ENCODE peak calls at places on chromosomes 2 and 18, in ten cellular contexts. B is HCT116, G is breast epithelium, L is neural progenitor cell, D is A549, R is fibroblast of lung, I is Karpas-422, V is mammary epithelial cell, C is GM23248, Y is body of pancreas. Q is an unnamed sample. For H3K4me1, the result is how much of the 10 kb centered on the place peaks cover.

GRCh38 chr18:48851563-48851962 is 99.2 kb downstream of the SMAD7 start:
- DNase-seq in B (no peak), G (no peak), L (no peak), D (no peak), R (peak), I (no peak), V (no peak), C (no peak), Y (peak), Q (peak)

GRCh38 chr2:8692783-8693768 is 11.2 kb downstream of the ID2 start:
- DNase-seq in B (no peak), G (no peak), L (peak), D (peak), R (peak), I (peak), V (peak), C (no peak), Y (no peak), Q (peak)

GRCh38 chr2:114010001-114010400 is 120.1 kb downstream of the ACTR3 start:
- DNase-seq in B (no peak), G (no peak), L (no peak), D (no peak), R (peak), I (no peak), V (peak), C (peak), Y (no peak), Q (no peak)

GRCh38 chr2:128435576-128436497 is 117.2 kb upstream of the HS6ST1 start:
- DNase-seq in B (no peak), G (no peak), L (no peak), D (no peak), R (no peak), I (no peak), V (no peak), C (no peak), Y (no peak), Q (no peak)

GRCh38 chr2:111624401-111625156 is 259.4 kb downstream of the ANAPC1 start:
- DNase-seq in B (no peak), G (no peak), L (no peak), D (no peak), R (peak), I (no peak), V (peak), C (peak), Y (no peak), Q (no peak)

GRCh38 chr2:73716518-73717250 is 20.5 kb downstream of the TPRKB start:
- DNase-seq in B (no peak), G (no peak), L (no peak), D (no peak), R (peak), I (no peak), V (no peak), C (no peak), Y (peak), Q (peak)

GRCh38 chr2:40316631-40317030 is 135.3 kb downstream of the SLC8A1 start:
- DNase-seq in B (no peak), G (no peak), L (no peak), D (no peak), R (no peak), I (no peak), V (peak), C (peak), Y (no peak), Q (no peak)

GRCh38 chr18:46133534-46133933 is 29.3 kb downstream of the HAUS1 start:
- DNase-seq in B (no peak), G (no peak), L (no peak), D (no peak), R (no peak), I (no peak), V (no peak), C (no peak), Y (no peak), Q (no peak)

GRCh38 chr2:63494968-63495367 is 93.3 kb downstream of the WDPCP start:
- DNase-seq in B (no peak), G (no peak), L (no peak), D (no peak), R (no peak), I (peak), V (no peak), C (no peak), Y (no peak), Q (no peak)

GRCh38 chr2:11127791-11128190 is 27.5 kb upstream of the SLC66A3 start:
- DNase-seq in B (no peak), G (no peak), L (no peak), D (no peak), R (no peak), I (no peak), V (no peak), C (no peak), Y (no peak), Q (peak)

GRCh38 chr2:56860991-56861390 is 677.2 kb downstream of the CCDC85A start:
- DNase-seq in B (no peak), G (no peak), L (no peak), D (no peak), R (no peak), I (no peak), V (no peak), C (no peak), Y (no peak), Q (no peak)

GRCh38 chr2:219551412-219551811 is 7.6 kb downstream of the TMEM198 start:
- DNase-seq in B (no peak), G (no peak), L (peak), D (no peak), R (peak), I (no peak), V (peak), C (peak), Y (peak), Q (peak)

GRCh38 chr2:236980961-236981360 is 104.7 kb upstream of the COPS8 start:
- DNase-seq in B (no peak), G (no peak), L (no peak), D (no peak), R (no peak), I (no peak), V (peak), C (no peak), Y (no peak), Q (no peak)

GRCh38 chr2:169828141-169828811 is 1.0 kb downstream of the UBR3 start:
- DNase-seq in B (no peak), G (no peak), L (peak), D (no peak), R (peak), I (peak), V (peak), C (peak), Y (peak), Q (no peak)

GRCh38 chr2:146068051-146068450 is 1548.1 kb upstream of the ZEB2 start:
- DNase-seq in B (no peak), G (no peak), L (no peak), D (no peak), R (peak), I (no peak), V (no peak), C (no peak), Y (no peak), Q (no peak)

GRCh38 chr2:135164431-135164830 is 112.3 kb downstream of the RAB3GAP1 start:
- DNase-seq in B (no peak), G (no peak), L (no peak), D (no peak), R (peak), I (no peak), V (peak), C (peak), Y (no peak), Q (no peak)

GRCh38 chr2:127094509-127095366 is 12.2 kb downstream of the BIN1 start:
- DNase-seq in B (no peak), G (no peak), L (peak), D (peak), R (peak), I (no peak), V (no peak), C (peak), Y (peak), Q (peak)

GRCh38 chr2:172323256-172323655 is 104.1 kb upstream of the ITGA6 start:
- DNase-seq in B (no peak), G (no peak), L (no peak), D (no peak), R (peak), I (no peak), V (peak), C (peak), Y (no peak), Q (no peak)

GRCh38 chr2:101388232-101388631 is 929 bp upstream of the CREG2 start:
- DNase-seq in B (no peak), G (no peak), L (no peak), D (no peak), R (peak), I (no peak), V (peak), C (peak), Y (no peak), Q (no peak)

GRCh38 chr2:1808921-1809551 is 64.7 kb upstream of the PXDN start:
- DNase-seq in B (no peak), G (no peak), L (no peak), D (no peak), R (peak), I (no peak), V (no peak), C (peak), Y (no peak), Q (no peak)

GRCh38 chr2:98455494-98455976 is 10.9 kb downstream of the INPP4A start:
- DNase-seq in B (no peak), G (no peak), L (no peak), D (no peak), R (peak), I (peak), V (no peak), C (peak), Y (no peak), Q (no peak)

GRCh38 chr18:8379187-8379941 is 229.9 kb upstream of the RAB12 start:
- DNase-seq in B (no peak), G (no peak), L (no peak), D (no peak), R (no peak), I (no peak), V (no peak), C (no peak), Y (no peak), Q (no peak)

GRCh38 chr2:71223767-71224333 is 3.1 kb downstream of the PAIP2B start:
- DNase-seq in B (peak), G (peak), L (peak), D (peak), R (peak), I (peak), V (peak), C (peak), Y (peak), Q (no peak)

GRCh38 chr2:54240515-54241219 is 15.4 kb downstream of the TSPYL6 start:
- DNase-seq in B (no peak), G (no peak), L (peak), D (no peak), R (peak), I (no peak), V (peak), C (peak), Y (peak), Q (no peak)

GRCh38 chr18:26746284-26747130 is 119.0 kb downstream of the AQP4 start:
- DNase-seq in B (no peak), G (no peak), L (no peak), D (no peak), R (peak), I (no peak), V (no peak), C (peak), Y (no peak), Q (no peak)

GRCh38 chr2:128491845-128492244 is 173.2 kb upstream of the HS6ST1 start:
- DNase-seq in B (no peak), G (no peak), L (no peak), D (no peak), R (no peak), I (no peak), V (no peak), C (no peak), Y (no peak), Q (no peak)

DNA sequence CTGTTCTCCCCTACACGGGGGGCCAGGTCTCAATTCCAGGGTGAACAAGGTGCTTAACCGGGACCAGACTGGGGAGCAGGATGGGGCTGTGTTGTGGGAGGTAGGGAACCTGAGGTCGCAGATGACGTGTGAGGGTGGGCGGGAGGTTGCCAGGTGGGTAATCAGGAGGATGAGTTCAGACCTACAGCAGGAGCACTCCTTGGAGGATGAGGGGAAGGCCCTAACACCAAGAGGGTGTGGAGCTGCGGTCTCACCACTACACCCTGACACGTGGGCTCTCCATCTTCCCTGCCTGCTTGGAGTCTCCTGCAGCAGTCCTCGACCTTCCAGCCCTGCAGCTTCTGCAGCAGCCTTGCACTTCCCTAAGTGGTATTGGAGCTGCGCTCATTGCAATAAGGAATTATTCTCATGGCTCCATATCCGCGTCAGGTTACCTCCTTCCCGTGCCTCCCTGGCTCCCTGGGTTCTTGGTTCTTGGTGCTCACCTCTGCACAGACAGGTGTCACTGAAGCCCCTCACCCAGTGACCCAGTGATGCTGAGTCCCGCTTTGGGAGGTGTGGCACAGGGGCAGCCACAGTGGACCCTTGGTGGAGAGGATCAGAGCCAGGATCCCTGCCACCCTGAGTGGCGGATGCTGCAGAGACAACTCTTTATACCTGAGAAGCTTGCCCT is 15.5 kb downstream of the SH3BP4 start:
- DNase-seq in B (no peak), G (no peak), L (no peak), D (no peak), R (no peak), I (no peak), V (no peak), C (no peak), Y (no peak), Q (no peak)
- H3K4me1 ChIP-seq in B (half or more), G (under half), L (under half), D (under half), R (under half), I (under half), V (under half), C (half or more), Y (half or more), Q (under half)

DNA sequence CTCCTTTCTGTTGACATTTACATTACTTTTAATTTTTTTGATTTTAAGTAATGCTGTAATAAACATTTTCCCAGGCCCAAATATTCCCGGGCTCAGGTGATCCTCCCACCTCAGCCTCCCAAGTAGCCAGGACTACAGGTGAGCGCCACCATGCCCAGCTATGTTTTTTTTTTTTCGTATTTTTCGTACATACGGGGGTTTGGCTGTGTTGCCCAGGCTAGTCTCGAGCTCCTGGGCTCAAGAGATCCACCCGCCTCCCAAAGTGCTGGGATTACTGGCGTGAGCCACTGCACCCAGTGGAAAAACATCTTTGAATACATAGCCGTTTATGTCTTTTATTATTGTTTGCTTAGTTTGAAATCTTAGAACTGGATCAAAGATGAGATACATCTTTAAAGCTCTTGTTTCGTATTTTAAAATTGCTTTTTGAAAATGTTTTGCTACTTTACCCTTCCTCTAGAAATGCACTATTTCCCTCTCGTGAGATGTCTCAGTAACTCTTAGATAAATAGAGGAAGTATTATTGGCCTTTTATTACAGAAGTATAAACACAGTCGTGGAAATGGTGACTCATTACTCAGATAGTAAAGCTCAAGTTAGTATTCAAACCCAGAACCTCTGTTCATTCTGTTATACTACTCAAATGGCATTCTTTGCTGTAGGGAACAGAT is 2.4 kb downstream of the SMCHD1 start:
- DNase-seq in B (peak), G (no peak), L (no peak), D (no peak), R (peak), I (peak), V (peak), C (peak), Y (no peak), Q (no peak)
- H3K4me3 ChIP-seq in B (peak), G (peak), L (peak), D (peak), R (peak), I (peak), V (peak), C (peak), Y (no peak), Q (no peak)

DNA sequence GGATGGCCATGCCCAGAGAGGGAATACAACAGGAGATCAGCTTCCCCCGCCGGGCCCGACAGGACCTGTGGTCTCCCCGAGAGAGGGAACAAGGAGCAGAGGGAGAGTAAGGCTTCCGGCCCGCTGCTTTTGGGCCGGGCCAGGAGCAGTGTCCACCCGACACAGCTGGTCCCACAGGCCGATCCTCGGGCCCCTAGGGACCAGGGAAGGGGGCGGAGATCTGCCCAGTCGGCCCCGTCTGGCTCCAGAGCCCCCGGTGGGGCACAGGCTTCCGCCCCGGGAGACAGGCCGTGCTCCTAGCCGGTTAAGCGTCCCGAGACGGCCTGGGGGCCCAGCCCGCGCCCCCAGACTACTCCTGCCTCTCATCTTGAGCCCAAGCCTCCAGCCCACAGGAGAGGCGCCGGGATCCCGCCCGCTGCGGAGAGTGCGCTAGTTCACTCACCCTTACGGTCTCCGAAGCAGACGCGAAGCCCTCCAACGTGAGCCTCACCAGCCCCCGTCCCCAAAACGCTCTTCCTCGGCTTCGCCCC is at the start of gene MCFD2:
- DNase-seq in B (no peak), G (peak), L (no peak), D (peak), R (no peak), I (no peak), V (peak), C (peak), Y (peak), Q (peak)
- H3K4me1 ChIP-seq in B (under half), G (under half), L (under half), D (under half), R (under half), I (under half), V (under half), C (under half), Y (under half), Q (under half)

DNA sequence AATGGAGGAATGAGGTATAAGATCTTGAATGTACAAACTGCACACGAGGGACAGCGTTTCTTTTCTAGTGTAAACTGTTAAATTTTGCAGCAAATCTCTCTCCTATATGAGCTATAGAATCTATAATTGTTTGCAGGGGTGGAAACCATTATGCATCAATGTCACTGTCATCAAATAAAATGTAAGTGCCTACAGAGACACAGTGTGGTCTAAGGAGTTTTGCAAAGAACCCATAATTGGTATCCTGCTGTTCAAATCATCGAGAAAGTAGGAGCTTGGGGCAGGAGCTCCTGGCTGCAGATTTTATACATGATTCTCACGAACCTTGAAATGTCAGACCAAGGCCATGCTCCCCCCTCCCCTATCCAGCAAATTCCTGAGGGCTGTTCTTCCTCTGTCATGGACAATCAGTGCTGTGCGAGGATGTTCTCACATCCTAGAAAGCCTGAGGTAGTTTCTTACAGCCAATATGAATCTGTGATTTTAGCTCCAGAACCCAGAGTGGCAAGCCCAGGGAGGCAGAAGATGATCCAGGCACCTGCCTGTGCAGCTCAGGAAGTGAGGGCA is 119.5 kb upstream of the CYRIA start:
- DNase-seq in B (no peak), G (no peak), L (no peak), D (no peak), R (no peak), I (no peak), V (no peak), C (no peak), Y (no peak), Q (no peak)
- H3K4me3 ChIP-seq in B (no peak), G (no peak), L (no peak), D (no peak), R (no peak), I (no peak), V (no peak), C (no peak), Y (no peak), Q (no peak)

DNA sequence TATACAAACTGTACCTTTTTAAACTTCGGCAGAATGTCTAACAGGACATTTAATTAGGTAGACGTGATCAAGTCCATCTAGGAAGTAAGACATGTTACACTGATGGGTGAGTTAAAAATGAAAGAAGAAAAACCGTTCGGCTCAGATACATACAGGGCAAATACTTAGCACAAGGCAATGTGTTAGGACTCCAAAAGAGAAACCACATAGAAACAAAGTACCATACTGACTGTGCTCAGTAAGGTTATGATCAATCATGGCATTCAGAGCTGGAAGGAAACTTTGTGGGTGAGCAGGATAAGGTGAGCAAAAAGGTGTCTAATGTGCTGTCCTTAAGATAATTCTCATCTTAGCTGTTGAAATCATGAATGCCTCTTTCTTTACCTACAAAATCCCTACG is 211.9 kb downstream of the STK39 start:
- DNase-seq in B (no peak), G (no peak), L (no peak), D (no peak), R (no peak), I (no peak), V (no peak), C (no peak), Y (no peak), Q (no peak)
- H3K4me1 ChIP-seq in B (under half), G (under half), L (under half), D (under half), R (under half), I (half or more), V (under half), C (under half), Y (under half), Q (under half)

DNA sequence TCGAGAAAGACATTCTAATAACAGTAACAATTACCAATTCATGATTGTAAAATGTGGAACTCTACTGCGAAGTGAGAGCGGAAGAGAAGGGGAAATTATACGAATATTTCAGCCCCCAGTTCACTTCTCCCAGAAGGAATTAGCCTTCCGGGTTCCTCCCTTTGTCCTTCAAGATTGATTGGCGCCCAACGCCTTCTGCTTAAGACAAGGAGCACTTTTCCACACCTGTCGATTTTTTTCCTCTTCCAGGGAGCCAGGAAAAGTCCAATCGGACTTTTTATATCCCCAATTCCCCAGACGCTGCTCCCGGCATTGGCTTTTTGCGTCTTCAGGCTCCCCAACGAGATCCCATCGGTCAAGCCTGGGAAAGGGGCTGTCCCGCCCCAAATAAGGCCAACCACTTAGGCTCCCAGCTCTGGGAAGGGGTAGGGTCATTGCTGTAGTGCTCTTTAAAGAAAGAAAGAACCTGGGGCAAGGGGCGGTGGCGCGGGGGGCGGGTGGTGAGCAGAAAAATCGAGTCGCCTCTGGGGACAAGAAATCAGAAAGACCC is 1.5 kb downstream of the DSC2 start:
- DNase-seq in B (no peak), G (peak), L (peak), D (no peak), R (no peak), I (no peak), V (peak), C (no peak), Y (peak), Q (no peak)
- H3K4me3 ChIP-seq in B (peak), G (peak), L (peak), D (peak), R (no peak), I (no peak), V (peak), C (no peak), Y (peak), Q (no peak)